ENCODE peak calls at places on chromosomes 2 and 18, in nine cellular contexts. One of them, this sample, is unnamed. For H3K4me1, the result is how much of the 10 kb centered on the place peaks cover.

GRCh38 chr2:128797533-128797932 is 478.9 kb upstream of the HS6ST1 start:
- DNase-seq in lower lobe of right lung: no peak
- DNase-seq in CD8-positive, alpha-beta T cell: no peak
- DNase-seq in pancreas: no peak
- DNase-seq in keratinocyte: no peak
- DNase-seq in tibial artery: no peak
- DNase-seq in transverse colon: no peak
- DNase-seq in aorta: no peak
- DNase-seq in cardiac muscle cell: no peak
- DNase-seq in this sample: no peak

GRCh38 chr2:210445116-210445707 is 31.3 kb downstream of the LANCL1 start:
- DNase-seq in keratinocyte: no peak
- DNase-seq in pancreas: no peak
- DNase-seq in lower lobe of right lung: no peak
- DNase-seq in cardiac muscle cell: peak
- DNase-seq in CD8-positive, alpha-beta T cell: no peak
- DNase-seq in transverse colon: no peak
- DNase-seq in aorta: no peak
- DNase-seq in tibial artery: no peak
- DNase-seq in this sample: no peak

GRCh38 chr18:23487738-23488625 is 15.3 kb upstream of the RMC1 start:
- DNase-seq in tibial artery: peak
- DNase-seq in pancreas: no peak
- DNase-seq in aorta: peak
- DNase-seq in lower lobe of right lung: peak
- DNase-seq in transverse colon: peak
- DNase-seq in cardiac muscle cell: no peak
- DNase-seq in CD8-positive, alpha-beta T cell: peak
- DNase-seq in keratinocyte: no peak
- DNase-seq in this sample: peak

GRCh38 chr2:157327621-157328102 is 2.0 kb upstream of the ERMN start:
- DNase-seq in tibial artery: peak
- DNase-seq in CD8-positive, alpha-beta T cell: peak
- DNase-seq in keratinocyte: peak
- DNase-seq in cardiac muscle cell: peak
- DNase-seq in lower lobe of right lung: peak
- DNase-seq in pancreas: peak
- DNase-seq in transverse colon: peak
- DNase-seq in aorta: peak
- DNase-seq in this sample: peak

GRCh38 chr18:65788373-65788772 is 37.6 kb downstream of the CDH7 start:
- DNase-seq in keratinocyte: no peak
- DNase-seq in CD8-positive, alpha-beta T cell: no peak
- DNase-seq in tibial artery: no peak
- DNase-seq in transverse colon: no peak
- DNase-seq in lower lobe of right lung: no peak
- DNase-seq in cardiac muscle cell: no peak
- DNase-seq in aorta: no peak
- DNase-seq in pancreas: no peak
- DNase-seq in this sample: peak

GRCh38 chr2:120308038-120308910 is 37.7 kb upstream of the INHBB start:
- DNase-seq in CD8-positive, alpha-beta T cell: no peak
- DNase-seq in transverse colon: no peak
- DNase-seq in lower lobe of right lung: no peak
- DNase-seq in pancreas: no peak
- DNase-seq in tibial artery: no peak
- DNase-seq in keratinocyte: no peak
- DNase-seq in aorta: peak
- DNase-seq in cardiac muscle cell: no peak
- DNase-seq in this sample: no peak

GRCh38 chr2:151459368-151459767 is 49.7 kb downstream of the RIF1 start:
- DNase-seq in CD8-positive, alpha-beta T cell: no peak
- DNase-seq in cardiac muscle cell: no peak
- DNase-seq in lower lobe of right lung: no peak
- DNase-seq in keratinocyte: no peak
- DNase-seq in pancreas: no peak
- DNase-seq in tibial artery: no peak
- DNase-seq in transverse colon: no peak
- DNase-seq in aorta: no peak
- DNase-seq in this sample: no peak

GRCh38 chr2:96233880-96234316 is 25.3 kb upstream of the STARD7 start:
- DNase-seq in keratinocyte: no peak
- DNase-seq in tibial artery: no peak
- DNase-seq in pancreas: no peak
- DNase-seq in cardiac muscle cell: no peak
- DNase-seq in CD8-positive, alpha-beta T cell: no peak
- DNase-seq in aorta: no peak
- DNase-seq in transverse colon: no peak
- DNase-seq in lower lobe of right lung: no peak
- DNase-seq in this sample: no peak

GRCh38 chr2:19072161-19072560 is 286.3 kb downstream of the OSR1 start:
- DNase-seq in aorta: no peak
- DNase-seq in pancreas: no peak
- DNase-seq in CD8-positive, alpha-beta T cell: no peak
- DNase-seq in cardiac muscle cell: no peak
- DNase-seq in lower lobe of right lung: no peak
- DNase-seq in transverse colon: no peak
- DNase-seq in tibial artery: no peak
- DNase-seq in keratinocyte: no peak
- DNase-seq in this sample: no peak

GRCh38 chr2:177295479-177295878 is 31.0 kb upstream of the NFE2L2 start:
- DNase-seq in aorta: no peak
- DNase-seq in pancreas: no peak
- DNase-seq in CD8-positive, alpha-beta T cell: no peak
- DNase-seq in transverse colon: no peak
- DNase-seq in lower lobe of right lung: no peak
- DNase-seq in tibial artery: no peak
- DNase-seq in cardiac muscle cell: peak
- DNase-seq in keratinocyte: no peak
- DNase-seq in this sample: no peak

GRCh38 chr18:2898131-2898640 is 51.4 kb downstream of the EMILIN2 start:
- DNase-seq in lower lobe of right lung: no peak
- DNase-seq in aorta: no peak
- DNase-seq in transverse colon: no peak
- DNase-seq in cardiac muscle cell: no peak
- DNase-seq in pancreas: no peak
- DNase-seq in keratinocyte: no peak
- DNase-seq in CD8-positive, alpha-beta T cell: no peak
- DNase-seq in tibial artery: peak
- DNase-seq in this sample: no peak

GRCh38 chr2:162041465-162041864 is 32.5 kb downstream of the DPP4 start:
- DNase-seq in CD8-positive, alpha-beta T cell: no peak
- DNase-seq in aorta: no peak
- DNase-seq in tibial artery: no peak
- DNase-seq in keratinocyte: no peak
- DNase-seq in transverse colon: no peak
- DNase-seq in pancreas: no peak
- DNase-seq in lower lobe of right lung: no peak
- DNase-seq in cardiac muscle cell: no peak
- DNase-seq in this sample: no peak

GRCh38 chr2:62270728-62271127 is 74.8 kb downstream of the B3GNT2 start:
- DNase-seq in aorta: peak
- DNase-seq in CD8-positive, alpha-beta T cell: no peak
- DNase-seq in pancreas: peak
- DNase-seq in lower lobe of right lung: peak
- DNase-seq in cardiac muscle cell: peak
- DNase-seq in tibial artery: peak
- DNase-seq in keratinocyte: no peak
- DNase-seq in transverse colon: peak
- DNase-seq in this sample: no peak

GRCh38 chr2:215921884-215922283 is 91.5 kb downstream of the MREG start:
- DNase-seq in cardiac muscle cell: peak
- DNase-seq in transverse colon: no peak
- DNase-seq in lower lobe of right lung: no peak
- DNase-seq in tibial artery: no peak
- DNase-seq in CD8-positive, alpha-beta T cell: no peak
- DNase-seq in keratinocyte: no peak
- DNase-seq in pancreas: no peak
- DNase-seq in aorta: peak
- DNase-seq in this sample: no peak

GRCh38 chr2:166302036-166302435 is 73.7 kb downstream of the SCN9A start:
- DNase-seq in lower lobe of right lung: no peak
- DNase-seq in keratinocyte: no peak
- DNase-seq in cardiac muscle cell: no peak
- DNase-seq in pancreas: no peak
- DNase-seq in aorta: no peak
- DNase-seq in transverse colon: no peak
- DNase-seq in tibial artery: no peak
- DNase-seq in CD8-positive, alpha-beta T cell: no peak
- DNase-seq in this sample: no peak

GRCh38 chr2:144507441-144508161 is 12.3 kb downstream of the ZEB2 start:
- DNase-seq in tibial artery: no peak
- DNase-seq in CD8-positive, alpha-beta T cell: no peak
- DNase-seq in cardiac muscle cell: no peak
- DNase-seq in pancreas: no peak
- DNase-seq in transverse colon: no peak
- DNase-seq in keratinocyte: no peak
- DNase-seq in lower lobe of right lung: no peak
- DNase-seq in aorta: no peak
- DNase-seq in this sample: no peak

GRCh38 chr2:207231962-207232361 is 66.2 kb upstream of the KLF7 start:
- DNase-seq in transverse colon: no peak
- DNase-seq in tibial artery: no peak
- DNase-seq in CD8-positive, alpha-beta T cell: no peak
- DNase-seq in aorta: no peak
- DNase-seq in keratinocyte: no peak
- DNase-seq in pancreas: no peak
- DNase-seq in lower lobe of right lung: no peak
- DNase-seq in cardiac muscle cell: no peak
- DNase-seq in this sample: no peak

DNA sequence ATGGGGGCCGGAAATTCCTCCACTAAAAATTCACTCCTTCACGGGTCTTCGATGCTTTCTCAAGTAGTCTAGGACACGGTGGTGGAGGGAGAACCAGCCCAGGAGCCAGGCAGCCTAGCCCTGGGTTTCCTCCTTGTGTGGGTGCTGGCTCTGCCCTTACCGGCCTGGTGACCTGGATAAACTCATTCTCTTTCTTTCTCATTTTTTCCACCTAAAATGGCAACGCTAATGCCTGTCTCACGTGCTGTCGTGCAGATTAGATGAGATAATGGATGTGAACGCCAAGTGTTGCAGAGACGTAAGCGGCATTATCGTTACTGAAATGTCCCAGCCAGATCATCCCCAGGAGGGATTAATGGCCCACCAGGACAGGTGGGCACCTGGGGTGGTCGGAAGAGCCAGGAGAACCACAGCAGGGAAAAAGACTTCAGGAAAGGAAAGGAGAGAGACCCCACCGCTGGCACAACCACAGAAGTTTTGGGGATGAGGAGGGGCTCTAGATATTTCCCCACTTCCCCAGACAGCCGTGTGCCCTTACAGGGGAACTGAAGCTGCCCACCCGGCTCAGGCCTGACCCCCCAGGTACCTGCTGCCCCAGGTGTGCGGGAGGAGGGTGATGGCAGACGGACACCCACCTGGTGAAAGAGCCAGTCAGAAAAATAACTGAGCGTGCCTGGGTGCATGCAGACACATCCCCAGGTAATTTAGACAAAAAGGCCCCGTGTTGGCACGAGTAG is 100.8 kb upstream of the ASAP2 start:
- DNase-seq in cardiac muscle cell: no peak
- DNase-seq in aorta: peak
- DNase-seq in pancreas: no peak
- DNase-seq in transverse colon: no peak
- DNase-seq in keratinocyte: no peak
- DNase-seq in lower lobe of right lung: no peak
- DNase-seq in tibial artery: no peak
- DNase-seq in CD8-positive, alpha-beta T cell: no peak
- DNase-seq in this sample: no peak
- H3K4me1 ChIP-seq in cardiac muscle cell: under half
- H3K4me1 ChIP-seq in aorta: under half
- H3K4me1 ChIP-seq in pancreas: under half
- H3K4me1 ChIP-seq in transverse colon: under half
- H3K4me1 ChIP-seq in keratinocyte: under half
- H3K4me1 ChIP-seq in lower lobe of right lung: under half
- H3K4me1 ChIP-seq in tibial artery: under half
- H3K4me1 ChIP-seq in CD8-positive, alpha-beta T cell: under half
- H3K4me1 ChIP-seq in this sample: under half

DNA sequence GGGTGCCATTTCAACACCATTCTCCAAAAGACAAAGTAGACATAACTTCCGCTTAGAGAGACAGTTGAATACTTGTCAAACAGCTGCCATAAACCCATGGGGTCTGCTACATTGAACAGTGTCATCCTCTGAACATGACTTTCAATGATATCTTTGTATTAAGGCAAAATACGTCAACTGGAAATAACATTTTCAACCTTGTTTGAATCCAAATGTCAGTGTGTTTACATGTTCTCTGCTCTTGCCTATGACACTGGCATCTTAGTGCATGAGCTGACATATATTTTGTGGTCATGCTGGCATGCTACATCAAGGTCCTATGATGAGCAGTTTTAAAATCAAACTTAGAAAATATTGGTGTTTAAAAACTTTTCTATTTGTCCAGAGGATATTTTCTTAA is 1548.1 kb upstream of the LRRTM1 start:
- DNase-seq in keratinocyte: no peak
- DNase-seq in pancreas: no peak
- DNase-seq in CD8-positive, alpha-beta T cell: no peak
- DNase-seq in lower lobe of right lung: no peak
- DNase-seq in tibial artery: no peak
- DNase-seq in transverse colon: no peak
- DNase-seq in cardiac muscle cell: no peak
- DNase-seq in aorta: no peak
- DNase-seq in this sample: no peak
- H3K4me3 ChIP-seq in keratinocyte: no peak
- H3K4me3 ChIP-seq in pancreas: no peak
- H3K4me3 ChIP-seq in CD8-positive, alpha-beta T cell: no peak
- H3K4me3 ChIP-seq in lower lobe of right lung: no peak
- H3K4me3 ChIP-seq in tibial artery: no peak
- H3K4me3 ChIP-seq in transverse colon: no peak
- H3K4me3 ChIP-seq in cardiac muscle cell: no peak
- H3K4me3 ChIP-seq in aorta: no peak
- H3K4me3 ChIP-seq in this sample: no peak

GRCh38 chr2:20594957-20595356 is 55.9 kb downstream of the HS1BP3 start:
- DNase-seq in pancreas: no peak
- DNase-seq in aorta: peak
- DNase-seq in tibial artery: peak
- DNase-seq in CD8-positive, alpha-beta T cell: no peak
- DNase-seq in transverse colon: no peak
- DNase-seq in cardiac muscle cell: no peak
- DNase-seq in keratinocyte: no peak
- DNase-seq in lower lobe of right lung: no peak
- DNase-seq in this sample: no peak
- H3K4me1 ChIP-seq in pancreas: under half
- H3K4me1 ChIP-seq in aorta: under half
- H3K4me1 ChIP-seq in tibial artery: half or more
- H3K4me1 ChIP-seq in CD8-positive, alpha-beta T cell: under half
- H3K4me1 ChIP-seq in transverse colon: under half
- H3K4me1 ChIP-seq in cardiac muscle cell: under half
- H3K4me1 ChIP-seq in keratinocyte: under half
- H3K4me1 ChIP-seq in lower lobe of right lung: half or more
- H3K4me1 ChIP-seq in this sample: under half

GRCh38 chr2:11778923-11779757 is 32.7 kb downstream of the LPIN1 start:
- DNase-seq in lower lobe of right lung: peak
- DNase-seq in aorta: peak
- DNase-seq in cardiac muscle cell: peak
- DNase-seq in tibial artery: peak
- DNase-seq in transverse colon: peak
- DNase-seq in pancreas: peak
- DNase-seq in CD8-positive, alpha-beta T cell: peak
- DNase-seq in keratinocyte: no peak
- DNase-seq in this sample: peak
- H3K4me3 ChIP-seq in lower lobe of right lung: peak
- H3K4me3 ChIP-seq in aorta: no peak
- H3K4me3 ChIP-seq in cardiac muscle cell: no peak
- H3K4me3 ChIP-seq in tibial artery: no peak
- H3K4me3 ChIP-seq in transverse colon: peak
- H3K4me3 ChIP-seq in pancreas: no peak
- H3K4me3 ChIP-seq in CD8-positive, alpha-beta T cell: no peak
- H3K4me3 ChIP-seq in keratinocyte: no peak
- H3K4me3 ChIP-seq in this sample: no peak

This sample was measured in colonic mucosa.